ENCODE peak calls at places on chromosomes 5 and 9, in ten cellular contexts. J is hepatocyte, P is posterior cingulate gyrus, B is NCI-H146, T is GM20000, E is HT1080, Y is nucleus accumbens, D is A549, N is WTC11, L is T-helper 17 cell. O is an unnamed sample.

GRCh38 chr9:10366171-10366779 is 246.5 kb downstream of the PTPRD start:
- DNase-seq in J (peak), P (no peak), B (peak), T (peak), E (peak), Y (no peak), D (peak), N (no peak), L (no peak), O (no peak)

GRCh38 chr9:128882677-128883590 is 1.0 kb downstream of the LRRC8A start:
- DNase-seq in J (no peak), P (no peak), B (peak), T (peak), E (no peak), Y (no peak), D (no peak), N (no peak), L (no peak), O (no peak)

GRCh38 chr9:123401879-123402513 is 46.0 kb downstream of the CRB2 start:
- DNase-seq in J (peak), P (peak), B (peak), T (peak), E (peak), Y (no peak), D (peak), N (peak), L (no peak), O (no peak)

GRCh38 chr5:178765753-178766300 is 35.4 kb upstream of the ZNF354A start:
- DNase-seq in J (no peak), P (no peak), B (no peak), T (no peak), E (no peak), Y (no peak), D (no peak), N (no peak), L (no peak), O (no peak)

GRCh38 chr5:106974256-106974655 is 696.5 kb downstream of the EFNA5 start:
- DNase-seq in J (no peak), P (no peak), B (no peak), T (no peak), E (no peak), Y (no peak), D (no peak), N (no peak), L (no peak), O (no peak)

GRCh38 chr9:33138768-33139167 is 28.4 kb downstream of the B4GALT1 start:
- DNase-seq in J (no peak), P (no peak), B (no peak), T (no peak), E (no peak), Y (no peak), D (no peak), N (no peak), L (no peak), O (no peak)

GRCh38 chr9:104950838-104951237 is 22.9 kb upstream of the ABCA1 start:
- DNase-seq in J (no peak), P (no peak), B (no peak), T (no peak), E (no peak), Y (no peak), D (no peak), N (no peak), L (no peak), O (no peak)

GRCh38 chr5:54205453-54205852 is 104.9 kb downstream of the ARL15 start:
- DNase-seq in J (no peak), P (no peak), B (peak), T (no peak), E (no peak), Y (no peak), D (no peak), N (no peak), L (no peak), O (no peak)

GRCh38 chr9:127132375-127132774 is 9.9 kb upstream of the ANGPTL2 start:
- DNase-seq in J (no peak), P (no peak), B (no peak), T (no peak), E (no peak), Y (no peak), D (no peak), N (no peak), L (no peak), O (no peak)

GRCh38 chr9:10232352-10232930 is 380.4 kb downstream of the PTPRD start:
- DNase-seq in J (peak), P (peak), B (peak), T (no peak), E (peak), Y (no peak), D (no peak), N (no peak), L (no peak), O (no peak)

GRCh38 chr5:180590543-180591248 is 603 bp downstream of the SCGB3A1 start:
- DNase-seq in J (no peak), P (no peak), B (no peak), T (peak), E (no peak), Y (no peak), D (no peak), N (peak), L (no peak), O (peak)

GRCh38 chr9:3507395-3508077 is 18.3 kb downstream of the RFX3 start:
- DNase-seq in J (no peak), P (no peak), B (peak), T (no peak), E (no peak), Y (no peak), D (peak), N (no peak), L (no peak), O (no peak)

GRCh38 chr5:127564002-127564769 is 46.7 kb downstream of the PRRC1 start:
- DNase-seq in J (peak), P (peak), B (peak), T (peak), E (peak), Y (peak), D (peak), N (peak), L (peak), O (peak)

GRCh38 chr5:61167382-61167781 is 5.1 kb upstream of the SMIM15 start:
- DNase-seq in J (peak), P (no peak), B (peak), T (peak), E (peak), Y (no peak), D (peak), N (no peak), L (no peak), O (no peak)

GRCh38 chr5:124519396-124519795 is 227.0 kb downstream of the ZNF608 start:
- DNase-seq in J (peak), P (no peak), B (no peak), T (no peak), E (peak), Y (no peak), D (no peak), N (no peak), L (no peak), O (no peak)

GRCh38 chr5:72957337-72957736 is 1.5 kb downstream of the FCHO2 start:
- DNase-seq in J (no peak), P (no peak), B (no peak), T (no peak), E (no peak), Y (no peak), D (no peak), N (no peak), L (no peak), O (no peak)

GRCh38 chr5:81424728-81425127 is 30.8 kb upstream of the ACOT12 start:
- DNase-seq in J (no peak), P (no peak), B (no peak), T (no peak), E (no peak), Y (no peak), D (no peak), N (no peak), L (no peak), O (no peak)

GRCh38 chr9:93450817-93451761 is at the start of gene FAM120A:
- DNase-seq in J (peak), P (peak), B (peak), T (peak), E (peak), Y (peak), D (peak), N (peak), L (peak), O (peak)

GRCh38 chr5:136639616-136640015 is 274.3 kb upstream of the TRPC7 start:
- DNase-seq in J (no peak), P (no peak), B (no peak), T (no peak), E (no peak), Y (no peak), D (no peak), N (no peak), L (no peak), O (no peak)

GRCh38 chr5:153660919-153661318 is 170.4 kb downstream of the GRIA1 start:
- DNase-seq in J (no peak), P (no peak), B (no peak), T (no peak), E (no peak), Y (no peak), D (no peak), N (peak), L (no peak), O (no peak)

GRCh38 chr5:36177715-36178556 is 26.0 kb downstream of the SKP2 start:
- DNase-seq in J (peak), P (no peak), B (peak), T (no peak), E (peak), Y (no peak), D (peak), N (no peak), L (no peak), O (no peak)

GRCh38 chr9:71748280-71748743 is 20.0 kb downstream of the CEMIP2 start:
- DNase-seq in J (no peak), P (no peak), B (no peak), T (no peak), E (peak), Y (no peak), D (no peak), N (no peak), L (no peak), O (no peak)

GRCh38 chr5:35230043-35230611 is at the start of gene PRLR:
- DNase-seq in J (peak), P (peak), B (peak), T (peak), E (no peak), Y (no peak), D (peak), N (peak), L (no peak), O (no peak)

GRCh38 chr9:16627967-16628366 is 242.5 kb downstream of the BNC2 start:
- DNase-seq in J (peak), P (no peak), B (no peak), T (no peak), E (peak), Y (no peak), D (no peak), N (no peak), L (no peak), O (no peak)

GRCh38 chr9:130358928-130359327 is 85.8 kb upstream of the ASS1 start:
- DNase-seq in J (no peak), P (no peak), B (no peak), T (no peak), E (no peak), Y (no peak), D (no peak), N (no peak), L (no peak), O (no peak)

GRCh38 chr5:50738864-50739263 is 72.4 kb downstream of the PARP8 start:
- DNase-seq in J (no peak), P (no peak), B (no peak), T (no peak), E (no peak), Y (no peak), D (no peak), N (no peak), L (no peak), O (no peak)

GRCh38 chr9:73348485-73348884 is 196.8 kb downstream of the ANXA1 start:
- DNase-seq in J (peak), P (no peak), B (no peak), T (no peak), E (no peak), Y (no peak), D (peak), N (no peak), L (no peak), O (no peak)

GRCh38 chr5:162256711-162257110 is 189.1 kb downstream of the GABRG2 start:
- DNase-seq in J (no peak), P (no peak), B (no peak), T (no peak), E (no peak), Y (no peak), D (no peak), N (no peak), L (no peak), O (no peak)

GRCh38 chr9:70533492-70533891 is 119.0 kb upstream of the KLF9 start:
- DNase-seq in J (no peak), P (no peak), B (no peak), T (no peak), E (no peak), Y (no peak), D (no peak), N (no peak), L (no peak), O (no peak)

GRCh38 chr5:156094001-156094400 is 233.0 kb upstream of the SGCD start:
- DNase-seq in J (no peak), P (peak), B (no peak), T (no peak), E (peak), Y (peak), D (peak), N (peak), L (no peak), O (no peak)

GRCh38 chr9:114250235-114250568 is 72.7 kb upstream of the ORM1 start:
- DNase-seq in J (peak), P (peak), B (no peak), T (no peak), E (no peak), Y (peak), D (no peak), N (no peak), L (no peak), O (no peak)

GRCh38 chr9:78985084-78985738 is 586.6 kb upstream of the TLE4 start:
- DNase-seq in J (no peak), P (no peak), B (peak), T (no peak), E (peak), Y (no peak), D (no peak), N (no peak), L (no peak), O (no peak)

GRCh38 chr5:149732500-149733128 is 2.5 kb downstream of the PPARGC1B start:
- DNase-seq in J (peak), P (no peak), B (no peak), T (no peak), E (no peak), Y (no peak), D (no peak), N (no peak), L (no peak), O (no peak)

GRCh38 chr9:128927731-128928411 is 7.1 kb downstream of the PHYHD1 start:
- DNase-seq in J (peak), P (peak), B (peak), T (peak), E (peak), Y (no peak), D (peak), N (peak), L (peak), O (peak)

GRCh38 chr5:75057551-75057950 is 5.2 kb upstream of the GCNT4 start:
- DNase-seq in J (no peak), P (no peak), B (no peak), T (no peak), E (no peak), Y (no peak), D (no peak), N (no peak), L (no peak), O (no peak)